ENCODE peak calls at places on chromosome 14, in eight cellular contexts. B is left ventricle myocardium inferior; L is upper lobe of right lung; S is CD4-positive, alpha-beta T cell; V is effector memory CD4-positive, alpha-beta T cell; T is IMR-90; F is NT2/D1; P is CD8-positive, alpha-beta T cell. K is an unnamed sample. For H3K27me3, the result is how much of the 10 kb centered on the place peaks cover.

GRCh38 chr14:69004731-69005431 is 25.8 kb upstream of the ACTN1 start:
- DNase-seq in B (no peak), L (no peak), S (no peak), V (no peak), T (peak), F (no peak), P (no peak), K (no peak)

GRCh38 chr14:36362648-36363047 is 42.2 kb upstream of the MBIP start:
- DNase-seq in B (no peak), L (no peak), S (no peak), V (no peak), T (no peak), F (no peak), P (no peak), K (no peak)

GRCh38 chr14:25800841-25801240 is 750.9 kb upstream of the STXBP6 start:
- DNase-seq in B (no peak), L (no peak), S (no peak), V (no peak), T (no peak), F (no peak), P (no peak), K (no peak)

GRCh38 chr14:101854366-101854765 is 92.9 kb downstream of the PPP2R5C start:
- DNase-seq in B (no peak), L (no peak), S (no peak), V (no peak), T (peak), F (no peak), P (no peak), K (no peak)

GRCh38 chr14:67186369-67186768 is 2.9 kb upstream of the GARIN2 start:
- DNase-seq in B (no peak), L (no peak), S (no peak), V (no peak), T (no peak), F (no peak), P (no peak), K (no peak)

GRCh38 chr14:21924479-21924878 is 250.9 kb upstream of the OR4E1 start:
- DNase-seq in B (no peak), L (no peak), S (peak), V (peak), T (no peak), F (no peak), P (peak), K (no peak)

GRCh38 chr14:76320486-76320885 is 55.5 kb upstream of the ESRRB start:
- DNase-seq in B (no peak), L (peak), S (no peak), V (no peak), T (no peak), F (no peak), P (no peak), K (no peak)

GRCh38 chr14:77470192-77470870 is 12.4 kb downstream of the AHSA1 start:
- DNase-seq in B (no peak), L (no peak), S (no peak), V (no peak), T (no peak), F (no peak), P (no peak), K (no peak)

GRCh38 chr14:105375635-105376057 is 22.7 kb upstream of the TEX22 start:
- DNase-seq in B (no peak), L (no peak), S (no peak), V (no peak), T (peak), F (no peak), P (peak), K (no peak)

GRCh38 chr14:79016828-79017505 is 846.8 kb downstream of the NRXN3 start:
- DNase-seq in B (no peak), L (no peak), S (no peak), V (no peak), T (peak), F (no peak), P (no peak), K (no peak)

GRCh38 chr14:34219661-34220060 is 242.4 kb downstream of the SPTSSA start:
- DNase-seq in B (no peak), L (no peak), S (no peak), V (no peak), T (no peak), F (no peak), P (no peak), K (no peak)

GRCh38 chr14:61252354-61253063 is 28.6 kb downstream of the TMEM30B start:
- DNase-seq in B (peak), L (no peak), S (peak), V (peak), T (peak), F (peak), P (peak), K (peak)

GRCh38 chr14:71799831-71800230 is 132.4 kb upstream of the RGS6 start:
- DNase-seq in B (no peak), L (no peak), S (no peak), V (no peak), T (no peak), F (no peak), P (no peak), K (no peak)

GRCh38 chr14:97318380-97318779 is 521.2 kb downstream of the VRK1 start:
- DNase-seq in B (no peak), L (no peak), S (no peak), V (no peak), T (no peak), F (no peak), P (no peak), K (no peak)

GRCh38 chr14:65131176-65131765 is 29.0 kb upstream of the MAX start:
- DNase-seq in B (no peak), L (no peak), S (no peak), V (no peak), T (peak), F (no peak), P (no peak), K (no peak)

GRCh38 chr14:77615231-77616132 is 955 bp downstream of the SPTLC2 start:
- DNase-seq in B (no peak), L (no peak), S (no peak), V (no peak), T (peak), F (no peak), P (no peak), K (no peak)

DNA sequence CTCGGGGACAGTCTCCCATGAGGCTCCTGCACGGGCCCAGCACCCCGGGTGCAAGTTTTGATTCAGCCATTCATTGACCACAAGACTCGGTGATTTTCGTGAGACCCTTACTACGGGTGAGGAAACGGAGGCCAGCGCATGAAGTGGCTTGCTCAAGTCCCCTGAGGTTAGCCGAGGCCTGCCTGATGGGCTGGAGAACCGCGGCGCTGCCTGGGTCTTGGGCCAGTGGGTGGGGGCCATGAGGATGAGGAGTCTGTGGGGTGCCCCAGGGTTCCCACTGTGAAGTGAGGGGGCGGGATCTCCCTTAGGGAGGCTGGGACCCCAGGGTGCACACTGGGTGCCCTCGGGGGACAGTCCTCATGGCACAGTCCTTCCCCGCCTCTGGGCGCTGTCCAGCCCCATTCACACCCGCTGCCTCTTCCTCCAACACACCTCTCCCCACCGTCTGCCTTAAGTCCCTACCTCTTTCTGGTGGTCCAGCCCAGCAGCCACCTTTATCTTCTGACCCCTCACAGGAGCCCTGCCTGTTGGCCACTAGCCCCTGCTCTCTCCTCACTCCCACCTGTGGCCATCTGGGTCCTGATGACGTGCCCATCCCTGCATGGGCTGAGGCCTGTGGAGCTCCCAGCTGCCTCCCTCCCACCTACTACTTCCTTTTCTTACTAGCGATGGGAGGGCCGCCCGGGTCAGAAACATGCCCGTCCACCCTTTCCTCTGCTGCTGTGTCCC is 16.3 kb downstream of the BEGAIN start:
- DNase-seq in B (no peak), L (no peak), S (no peak), V (no peak), T (no peak), F (no peak), P (no peak), K (no peak)
- H3K27me3 ChIP-seq in B (half or more), L (half or more), S (under half), V (under half), T (half or more), F (under half), P (under half), K (under half)

GRCh38 chr14:89665262-89665661 is 248.2 kb upstream of the FOXN3 start:
- DNase-seq in B (no peak), L (no peak), S (no peak), V (no peak), T (no peak), F (no peak), P (no peak), K (no peak)
- H3K27me3 ChIP-seq in B (under half), L (under half), S (under half), V (under half), T (under half), F (under half), P (under half), K (under half)

DNA sequence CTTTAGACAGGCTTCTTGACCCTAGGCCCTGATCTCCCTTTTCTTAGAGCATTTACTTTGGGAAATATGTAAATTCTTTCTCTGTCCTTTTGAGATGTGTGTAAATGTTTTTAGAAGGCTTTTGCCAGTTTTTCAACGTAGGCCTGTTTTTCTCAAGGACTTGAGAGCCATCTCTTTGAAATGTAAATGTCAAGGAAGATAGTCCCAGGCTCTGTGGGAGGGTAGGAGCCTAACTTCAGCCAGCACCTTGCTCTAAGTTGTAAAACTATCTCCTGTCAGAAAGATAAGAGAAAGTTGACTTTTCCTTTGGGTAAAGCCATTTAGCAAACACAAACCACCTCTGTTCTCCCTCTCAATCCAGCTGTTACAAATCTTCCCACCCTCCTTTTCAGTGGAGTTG is 219.8 kb downstream of the RPS29 start:
- DNase-seq in B (no peak), L (no peak), S (no peak), V (no peak), T (no peak), F (peak), P (no peak), K (no peak)
- H3K27me3 ChIP-seq in B (under half), L (under half), S (under half), V (under half), T (under half), F (half or more), P (under half), K (under half)

GRCh38 chr14:103803661-103804060 is 43.7 kb downstream of the PPP1R13B start:
- DNase-seq in B (no peak), L (no peak), S (no peak), V (no peak), T (peak), F (no peak), P (no peak), K (no peak)
- H3K27me3 ChIP-seq in B (under half), L (under half), S (under half), V (under half), T (under half), F (under half), P (under half), K (under half)

GRCh38 chr14:94075008-94075407 is 6.0 kb downstream of the DDX24 start:
- DNase-seq in B (no peak), L (no peak), S (no peak), V (no peak), T (no peak), F (no peak), P (no peak), K (no peak)
- H3K27me3 ChIP-seq in B (under half), L (under half), S (under half), V (under half), T (under half), F (under half), P (under half), K (under half)